ENCODE peak calls at places on chromosomes 11 and 22, in five cellular contexts. Z, B, K, G and E are unnamed samples. For H3K36me3, the result is how much of the 10 kb centered on the place peaks cover.

GRCh38 chr22:35735622-35736021 is 17.9 kb downstream of the APOL5 start:
- DNase-seq in B (no peak), K (no peak), G (no peak), Z (no peak), E (no peak)

GRCh38 chr11:121152764-121153163 is 51.7 kb downstream of the TECTA start:
- DNase-seq in Z (no peak), B (no peak), G (no peak), K (no peak), E (no peak)

GRCh38 chr11:69910519-69911309 is 91.5 kb upstream of the FGF3 start:
- DNase-seq in Z (peak), G (no peak), K (no peak), B (no peak), E (no peak)

GRCh38 chr11:12421386-12421785 is 44.0 kb downstream of the PARVA start:
- DNase-seq in Z (no peak), G (no peak), B (no peak), K (no peak), E (no peak)

GRCh38 chr11:86523738-86524602 is 148.4 kb downstream of the ME3 start:
- DNase-seq in B (no peak), Z (no peak), K (peak), G (no peak), E (peak)

GRCh38 chr11:9203715-9204311 is 61.3 kb downstream of the DENND5A start:
- DNase-seq in Z (no peak), K (no peak), G (peak), B (peak), E (no peak)

GRCh38 chr11:35419713-35420333 is 465 bp upstream of the SLC1A2 start:
- DNase-seq in B (no peak), G (no peak), Z (peak), K (no peak), E (no peak)

GRCh38 chr11:119520966-119521365 is 98.0 kb upstream of the THY1 start:
- DNase-seq in Z (no peak), G (no peak), B (no peak), K (no peak), E (no peak)

GRCh38 chr22:39297490-39298193 is 21.8 kb downstream of the RPL3 start:
- DNase-seq in B (no peak), G (no peak), K (no peak), Z (no peak), E (no peak)

GRCh38 chr11:6612816-6613136 is 760 bp upstream of the TAF10 start:
- DNase-seq in G (no peak), B (no peak), Z (no peak), K (no peak), E (no peak)

GRCh38 chr11:117807482-117808272 is 10.7 kb upstream of the DSCAML1 start:
- DNase-seq in K (peak), Z (peak), B (peak), G (peak), E (peak)

GRCh38 chr11:96156379-96156722 is 186.6 kb downstream of the MAML2 start:
- DNase-seq in G (no peak), B (no peak), Z (no peak), K (no peak), E (no peak)

GRCh38 chr11:102225689-102226562 is 91.4 kb upstream of the BIRC3 start:
- DNase-seq in Z (no peak), K (no peak), G (no peak), B (no peak), E (peak)

GRCh38 chr11:68138256-68138655 is 17.1 kb upstream of the CHKA start:
- DNase-seq in Z (no peak), K (peak), B (no peak), G (no peak), E (no peak)
- H3K4me3 ChIP-seq in Z (no peak), K (no peak), B (no peak), G (no peak), E (no peak)

GRCh38 chr11:46243796-46244109 is 33.7 kb upstream of the CREB3L1 start:
- DNase-seq in Z (no peak), G (no peak), K (no peak), B (no peak), E (no peak)
- H3K27ac ChIP-seq in Z (peak), G (peak), K (peak), B (no peak), E (peak)

DNA sequence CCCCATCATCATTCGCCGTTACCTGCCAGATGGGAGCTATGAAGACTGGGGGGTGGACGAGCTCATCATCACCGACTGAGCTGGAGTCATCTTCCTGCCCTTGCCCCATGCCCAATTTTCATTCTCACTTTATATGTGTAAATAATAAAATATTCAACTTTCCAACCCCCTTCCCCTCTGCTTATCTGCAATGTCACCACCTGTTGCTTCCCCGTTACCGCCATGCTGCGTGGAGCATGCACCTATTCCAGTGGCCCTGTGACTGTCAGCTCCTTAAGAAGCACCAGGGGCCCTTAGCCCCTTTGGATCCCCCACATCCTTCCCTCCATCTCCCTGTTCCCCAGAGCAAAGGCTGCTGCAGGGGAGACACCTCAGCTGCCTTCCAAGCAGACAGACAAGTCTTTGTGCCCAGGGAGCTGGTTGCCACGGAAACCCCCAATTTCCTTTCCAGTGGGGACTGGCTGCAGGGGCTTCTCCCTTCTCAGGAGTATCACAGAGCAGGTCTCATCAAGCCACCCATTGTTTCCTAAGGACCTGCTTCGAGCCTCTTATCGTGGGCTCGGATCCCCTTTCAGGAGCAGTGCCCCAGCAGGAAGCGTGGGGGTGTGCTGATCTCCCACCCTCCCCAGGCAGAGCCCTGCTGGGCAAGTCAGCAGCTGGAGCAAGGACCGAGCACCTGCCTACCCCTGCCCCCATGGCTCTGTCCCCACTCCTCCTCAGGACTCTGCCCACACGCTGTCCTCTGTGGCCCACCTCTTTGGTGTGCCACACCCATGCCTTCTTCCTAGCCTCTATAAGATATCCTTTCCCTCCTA is 14.3 kb downstream of the POLR2F start:
- DNase-seq in B (no peak), Z (no peak), K (no peak), G (no peak), E (no peak)
- H3K36me3 ChIP-seq in B (under half), Z (under half), K (under half), G (under half), E (under half)

GRCh38 chr11:62926669-62927455 is 5.7 kb upstream of the CHRM1 start:
- DNase-seq in K (no peak), Z (no peak), G (no peak), B (no peak), E (no peak)
- H3K4me3 ChIP-seq in K (no peak), Z (no peak), G (peak), B (peak), E (no peak)

GRCh38 chr11:112226062-112226921 is at the start of gene PTS:
- DNase-seq in B (peak), Z (peak), G (peak), K (peak), E (peak)

GRCh38 chr11:112228706-112229105 is 2.5 kb downstream of the PTS start:
- DNase-seq in B (no peak), K (no peak), G (no peak), Z (no peak), E (no peak)

GRCh38 chr11:112227471-112227870 is 1.2 kb downstream of the PTS start:
- DNase-seq in G (no peak), Z (no peak), K (no peak), B (no peak), E (no peak)

GRCh38 chr11:112225753-112226061 is 521 bp upstream of the PTS start:
- DNase-seq in Z (no peak), G (no peak), K (peak), B (no peak), E (peak)

GRCh38 chr11:112227002-112227401 is 774 bp downstream of the PTS start:
- DNase-seq in G (peak), B (no peak), K (no peak), Z (no peak), E (peak)
- H3K27ac ChIP-seq in G (peak), B (peak), K (peak), Z (peak), E (peak)